ENCODE peak calls at places on chromosomes 4 and X, in four cellular contexts. C is stomach; O is right lobe of liver; A is CD8-positive, alpha-beta T cell. U is an unnamed sample.

GRCh38 chr4:117965608-117966007 is 68.7 kb upstream of the NDST3 start:
- DNase-seq in C (no peak), A (no peak), O (no peak), U (no peak)

GRCh38 chrX:69305333-69306062 is 140.2 kb upstream of the PJA1 start:
- DNase-seq in A (no peak), C (no peak), O (no peak), U (no peak)

GRCh38 chr4:185469539-185470154 is 1.9 kb downstream of the CCDC110 start:
- DNase-seq in O (no peak), A (no peak), C (no peak), U (no peak)

GRCh38 chrX:31279359-31279758 is 207.5 kb upstream of the FTHL17 start:
- DNase-seq in O (no peak), A (no peak), C (no peak), U (no peak)

GRCh38 chr4:93396274-93396673 is 432.3 kb upstream of the ATOH1 start:
- DNase-seq in C (no peak), O (no peak), A (no peak), U (no peak)

GRCh38 chrX:21996872-21997271 is 35.3 kb upstream of the PHEX start:
- DNase-seq in A (no peak), O (no peak), C (no peak), U (no peak)

GRCh38 chr4:10260777-10261176 is 144.2 kb upstream of the WDR1 start:
- DNase-seq in O (no peak), C (no peak), A (no peak), U (no peak)

GRCh38 chr4:176539091-176539784 is 219.5 kb downstream of the SPCS3 start:
- DNase-seq in C (no peak), O (no peak), A (no peak), U (no peak)

GRCh38 chrX:74421181-74422028 is at the start of gene SLC16A2:
- DNase-seq in C (peak; percentile 52), O (peak; percentile 79), A (no peak), U (peak; percentile 91)

GRCh38 chrX:68829594-68830485 is 1.0 kb downstream of the EFNB1 start:
- DNase-seq in C (no peak), A (no peak), O (no peak), U (peak; percentile 75)

GRCh38 chr4:73740353-73740778 is at the start of gene CXCL8:
- DNase-seq in A (no peak), O (peak; percentile 76), C (peak; percentile 70), U (peak; percentile 73)

GRCh38 chrX:97117572-97117971 is 233.9 kb downstream of the RPA4 start:
- DNase-seq in A (no peak), O (no peak), C (no peak), U (no peak)

GRCh38 chr4:156193800-156194199 is 240.1 kb upstream of the CTSO start:
- DNase-seq in A (no peak), C (no peak), O (peak; percentile 38), U (no peak)

GRCh38 chrX:6738518-6739470 is 203.9 kb upstream of the VCX3A start:
- DNase-seq in C (no peak), O (no peak), A (no peak), U (no peak)

GRCh38 chr4:149985981-149986380 is 92.3 kb upstream of the DCLK2 start:
- DNase-seq in O (no peak), C (no peak), A (no peak), U (no peak)

GRCh38 chr4:104123021-104123420 is 371.7 kb downstream of the CXXC4 start:
- DNase-seq in C (no peak), O (no peak), A (no peak), U (no peak)

GRCh38 chr4:8637456-8637984 is 45.0 kb downstream of the CPZ start:
- DNase-seq in A (no peak), C (no peak), O (no peak), U (no peak)

GRCh38 chr4:166657261-166657660 is 577.0 kb downstream of the SPOCK3 start:
- DNase-seq in C (no peak), A (no peak), O (no peak), U (no peak)

GRCh38 chr4:166655705-166656104 is 578.6 kb downstream of the SPOCK3 start:
- DNase-seq in C (no peak), O (no peak), A (no peak), U (no peak)

GRCh38 chr4:166658585-166658984 is 575.7 kb downstream of the SPOCK3 start:
- DNase-seq in O (no peak), A (no peak), C (no peak), U (no peak)

DNA sequence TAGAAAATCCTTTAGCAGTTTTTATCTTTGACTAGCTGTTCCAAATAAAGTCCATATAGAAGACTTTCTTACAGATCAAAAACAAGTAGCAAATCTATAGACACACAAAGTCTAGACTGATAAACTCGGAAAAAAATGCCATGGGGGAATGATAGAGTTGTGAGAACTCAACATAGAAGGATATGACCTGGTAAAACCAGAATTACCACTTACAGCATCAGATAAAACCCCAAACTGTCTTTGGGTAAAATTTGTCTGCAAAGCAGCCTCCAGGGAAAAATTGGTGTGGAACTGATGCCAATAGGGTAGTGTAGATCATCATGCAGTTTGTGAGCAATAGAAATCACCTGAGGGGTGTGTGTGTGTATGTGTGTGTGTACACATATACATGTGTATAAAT is 579.1 kb downstream of the SPOCK3 start:
- DNase-seq in A (no peak), C (no peak), O (no peak), U (no peak)
- H3K9me3 ChIP-seq in A (no peaks in the 10 kb centered on the region), C (no peaks in the 10 kb centered on the region), O (no peaks in the 10 kb centered on the region), U (no peaks in the 10 kb centered on the region)

DNA sequence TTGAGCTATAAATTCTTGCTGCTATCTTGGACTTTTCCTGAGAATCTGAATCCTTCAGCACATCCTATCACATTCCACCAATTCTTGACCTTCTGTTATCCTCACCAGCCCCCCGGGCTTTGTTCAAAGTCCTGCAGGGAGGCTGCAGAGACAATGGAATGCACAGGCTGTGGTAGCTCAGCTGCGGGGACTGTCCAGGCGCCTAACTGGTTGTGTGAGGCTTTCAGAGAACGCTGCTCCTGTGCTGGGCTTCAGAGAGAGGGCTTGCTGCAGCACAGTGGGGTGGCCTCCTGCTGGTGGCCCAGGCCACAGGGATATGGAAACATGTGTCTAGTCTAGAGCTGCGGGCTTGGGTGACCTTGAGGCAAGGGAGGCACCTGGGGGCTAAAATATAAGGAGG is 196.4 kb upstream of the GATB start:
- DNase-seq in O (no peak), C (no peak), A (no peak), U (peak; percentile 45)
- H3K27ac ChIP-seq in O (no peak overlapping the region), C (no peak overlapping the region), A (no peak overlapping the region), U (no peak overlapping the region)

DNA sequence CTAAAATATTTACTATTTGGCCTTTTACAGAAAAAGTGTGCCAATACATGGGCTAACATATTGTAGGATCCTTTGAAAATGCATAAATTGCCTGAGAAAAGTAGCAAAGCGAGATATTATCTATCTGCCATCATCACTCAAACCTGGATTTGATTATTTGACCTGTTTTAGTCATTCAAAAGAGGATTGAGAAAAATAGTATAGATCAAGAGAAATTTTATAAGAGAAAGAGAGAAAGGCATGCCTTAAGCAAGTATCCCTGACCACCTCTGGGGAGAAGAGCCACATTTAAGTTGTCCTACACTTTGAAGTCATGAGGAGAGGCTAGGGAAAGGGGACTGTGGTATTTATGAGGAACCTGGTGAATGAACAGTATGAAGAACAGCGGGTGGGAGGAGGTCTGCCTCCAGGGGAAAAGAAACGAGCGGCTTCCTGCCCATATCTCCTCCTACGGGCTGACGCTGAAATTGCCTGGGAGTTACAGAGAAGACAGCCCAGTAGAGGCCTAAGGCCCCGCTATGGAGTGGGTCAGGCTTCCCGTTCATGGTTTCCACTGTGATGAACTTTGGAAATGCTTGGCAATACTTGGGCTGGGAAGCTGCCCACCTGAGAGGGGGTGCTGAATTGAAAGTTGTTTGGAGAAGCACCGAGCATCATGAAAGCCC is 106.8 kb upstream of the ACSL4 start:
- DNase-seq in C (no peak), A (no peak), O (no peak), U (no peak)
- H3K4me3 ChIP-seq in C (no peak overlapping the region), A (no peak overlapping the region), O (no peak overlapping the region), U (no peak overlapping the region)

DNA sequence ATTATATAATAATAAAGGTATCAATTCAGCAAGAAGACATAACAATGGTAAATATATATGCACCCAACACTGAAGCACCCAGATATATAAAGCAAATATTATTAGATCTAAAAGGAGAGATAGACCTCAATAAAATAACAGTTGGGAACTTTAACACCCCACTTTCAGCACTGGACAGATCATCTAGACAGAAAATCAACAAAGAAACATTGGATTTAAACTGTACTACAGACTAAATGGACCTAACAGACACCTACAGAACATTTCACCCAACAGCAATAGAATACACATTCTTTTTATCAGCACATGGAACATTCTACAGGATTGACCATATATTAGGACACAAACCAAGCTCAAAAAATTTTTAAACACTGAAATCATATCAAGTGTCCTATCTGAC is 76.6 kb downstream of the CBR4 start:
- DNase-seq in A (no peak), O (no peak), C (no peak), U (no peak)
- H3K9me3 ChIP-seq in A (no peaks in the 10 kb centered on the region), O (no peaks in the 10 kb centered on the region), C (peaks cover 3% of the 10 kb centered on the region), U (no peaks in the 10 kb centered on the region)

GRCh38 chr4:1209821-1210220 is 37.4 kb upstream of the SPON2 start:
- DNase-seq in O (peak; percentile 37), C (peak; percentile 52), A (no peak), U (peak; percentile 93)
- H3K27ac ChIP-seq in O (no peak overlapping the region), C (peak overlapping the region; percentile 70), A (no peak overlapping the region), U (peak overlapping the region; percentile 28)